ENCODE peak calls at places on chromosomes 11 and 22, in eight cellular contexts. One of them, this sample, is unnamed.

GRCh38 chr11:134532921-134533421 is 120.9 kb upstream of the B3GAT1 start:
- DNase-seq in RWPE1: no peak
- DNase-seq in T47D: peak
- DNase-seq in NCI-H345: no peak
- DNase-seq in activated CD4-positive, alpha-beta T cell treated with anti-CD3 and anti-CD28 coated beads for 48 hours: no peak
- DNase-seq in stimulated activated CD4-positive, alpha-beta T cell treated with anti-CD3 and anti-CD28 coated beads, Interleukin-1b, Interleukin-23, amount 100 ng/mL, for 24 hours: no peak
- DNase-seq in T-helper 17 cell: no peak
- DNase-seq in fibroblast of pulmonary artery: no peak
- DNase-seq in this sample: no peak

GRCh38 chr11:105000797-105001196 is 22.2 kb downstream of the CASP5 start:
- DNase-seq in RWPE1: no peak
- DNase-seq in T47D: peak
- DNase-seq in NCI-H345: no peak
- DNase-seq in activated CD4-positive, alpha-beta T cell treated with anti-CD3 and anti-CD28 coated beads for 48 hours: peak
- DNase-seq in stimulated activated CD4-positive, alpha-beta T cell treated with anti-CD3 and anti-CD28 coated beads, Interleukin-1b, Interleukin-23, amount 100 ng/mL, for 24 hours: peak
- DNase-seq in T-helper 17 cell: peak
- DNase-seq in fibroblast of pulmonary artery: no peak
- DNase-seq in this sample: no peak

GRCh38 chr11:1878134-1879031 is 13.3 kb downstream of the PRR33 start:
- DNase-seq in RWPE1: no peak
- DNase-seq in T47D: no peak
- DNase-seq in NCI-H345: no peak
- DNase-seq in activated CD4-positive, alpha-beta T cell treated with anti-CD3 and anti-CD28 coated beads for 48 hours: peak
- DNase-seq in stimulated activated CD4-positive, alpha-beta T cell treated with anti-CD3 and anti-CD28 coated beads, Interleukin-1b, Interleukin-23, amount 100 ng/mL, for 24 hours: no peak
- DNase-seq in T-helper 17 cell: no peak
- DNase-seq in fibroblast of pulmonary artery: no peak
- DNase-seq in this sample: no peak

GRCh38 chr11:61757213-61757862 is 4.9 kb downstream of the MYRF start:
- DNase-seq in RWPE1: no peak
- DNase-seq in T47D: no peak
- DNase-seq in NCI-H345: no peak
- DNase-seq in activated CD4-positive, alpha-beta T cell treated with anti-CD3 and anti-CD28 coated beads for 48 hours: no peak
- DNase-seq in stimulated activated CD4-positive, alpha-beta T cell treated with anti-CD3 and anti-CD28 coated beads, Interleukin-1b, Interleukin-23, amount 100 ng/mL, for 24 hours: no peak
- DNase-seq in T-helper 17 cell: no peak
- DNase-seq in fibroblast of pulmonary artery: no peak
- DNase-seq in this sample: no peak

GRCh38 chr11:120819003-120819402 is 204.9 kb upstream of the TBCEL start:
- DNase-seq in RWPE1: no peak
- DNase-seq in T47D: peak
- DNase-seq in NCI-H345: no peak
- DNase-seq in activated CD4-positive, alpha-beta T cell treated with anti-CD3 and anti-CD28 coated beads for 48 hours: no peak
- DNase-seq in stimulated activated CD4-positive, alpha-beta T cell treated with anti-CD3 and anti-CD28 coated beads, Interleukin-1b, Interleukin-23, amount 100 ng/mL, for 24 hours: no peak
- DNase-seq in T-helper 17 cell: no peak
- DNase-seq in fibroblast of pulmonary artery: no peak
- DNase-seq in this sample: no peak

GRCh38 chr22:43828711-43829447 is 16.8 kb upstream of the EFCAB6 start:
- DNase-seq in RWPE1: no peak
- DNase-seq in T47D: no peak
- DNase-seq in NCI-H345: no peak
- DNase-seq in activated CD4-positive, alpha-beta T cell treated with anti-CD3 and anti-CD28 coated beads for 48 hours: no peak
- DNase-seq in stimulated activated CD4-positive, alpha-beta T cell treated with anti-CD3 and anti-CD28 coated beads, Interleukin-1b, Interleukin-23, amount 100 ng/mL, for 24 hours: no peak
- DNase-seq in T-helper 17 cell: no peak
- DNase-seq in fibroblast of pulmonary artery: peak
- DNase-seq in this sample: no peak

GRCh38 chr11:84383571-84383970 is 1097.4 kb upstream of the CCDC90B start:
- DNase-seq in RWPE1: no peak
- DNase-seq in T47D: no peak
- DNase-seq in NCI-H345: no peak
- DNase-seq in activated CD4-positive, alpha-beta T cell treated with anti-CD3 and anti-CD28 coated beads for 48 hours: no peak
- DNase-seq in stimulated activated CD4-positive, alpha-beta T cell treated with anti-CD3 and anti-CD28 coated beads, Interleukin-1b, Interleukin-23, amount 100 ng/mL, for 24 hours: no peak
- DNase-seq in T-helper 17 cell: no peak
- DNase-seq in fibroblast of pulmonary artery: peak
- DNase-seq in this sample: no peak

GRCh38 chr22:39663751-39664150 is 93.2 kb downstream of the CACNA1I start:
- DNase-seq in RWPE1: no peak
- DNase-seq in T47D: peak
- DNase-seq in NCI-H345: no peak
- DNase-seq in activated CD4-positive, alpha-beta T cell treated with anti-CD3 and anti-CD28 coated beads for 48 hours: no peak
- DNase-seq in stimulated activated CD4-positive, alpha-beta T cell treated with anti-CD3 and anti-CD28 coated beads, Interleukin-1b, Interleukin-23, amount 100 ng/mL, for 24 hours: no peak
- DNase-seq in T-helper 17 cell: no peak
- DNase-seq in fibroblast of pulmonary artery: no peak
- DNase-seq in this sample: no peak

GRCh38 chr22:45019861-45020655 is 10.3 kb upstream of the PHF21B start:
- DNase-seq in RWPE1: no peak
- DNase-seq in T47D: no peak
- DNase-seq in NCI-H345: no peak
- DNase-seq in activated CD4-positive, alpha-beta T cell treated with anti-CD3 and anti-CD28 coated beads for 48 hours: no peak
- DNase-seq in stimulated activated CD4-positive, alpha-beta T cell treated with anti-CD3 and anti-CD28 coated beads, Interleukin-1b, Interleukin-23, amount 100 ng/mL, for 24 hours: no peak
- DNase-seq in T-helper 17 cell: no peak
- DNase-seq in fibroblast of pulmonary artery: no peak
- DNase-seq in this sample: no peak

GRCh38 chr11:35030716-35031213 is 108.2 kb upstream of the CD44 start:
- DNase-seq in RWPE1: peak
- DNase-seq in T47D: no peak
- DNase-seq in NCI-H345: no peak
- DNase-seq in activated CD4-positive, alpha-beta T cell treated with anti-CD3 and anti-CD28 coated beads for 48 hours: peak
- DNase-seq in stimulated activated CD4-positive, alpha-beta T cell treated with anti-CD3 and anti-CD28 coated beads, Interleukin-1b, Interleukin-23, amount 100 ng/mL, for 24 hours: no peak
- DNase-seq in T-helper 17 cell: no peak
- DNase-seq in fibroblast of pulmonary artery: peak
- DNase-seq in this sample: peak

GRCh38 chr22:49689255-49689770 is 138.4 kb downstream of the BRD1 start:
- DNase-seq in RWPE1: no peak
- DNase-seq in T47D: no peak
- DNase-seq in NCI-H345: no peak
- DNase-seq in activated CD4-positive, alpha-beta T cell treated with anti-CD3 and anti-CD28 coated beads for 48 hours: no peak
- DNase-seq in stimulated activated CD4-positive, alpha-beta T cell treated with anti-CD3 and anti-CD28 coated beads, Interleukin-1b, Interleukin-23, amount 100 ng/mL, for 24 hours: no peak
- DNase-seq in T-helper 17 cell: no peak
- DNase-seq in fibroblast of pulmonary artery: no peak
- DNase-seq in this sample: no peak

GRCh38 chr22:30872282-30873041 is 96.1 kb downstream of the MORC2 start:
- DNase-seq in RWPE1: no peak
- DNase-seq in T47D: no peak
- DNase-seq in NCI-H345: no peak
- DNase-seq in activated CD4-positive, alpha-beta T cell treated with anti-CD3 and anti-CD28 coated beads for 48 hours: no peak
- DNase-seq in stimulated activated CD4-positive, alpha-beta T cell treated with anti-CD3 and anti-CD28 coated beads, Interleukin-1b, Interleukin-23, amount 100 ng/mL, for 24 hours: no peak
- DNase-seq in T-helper 17 cell: no peak
- DNase-seq in fibroblast of pulmonary artery: no peak
- DNase-seq in this sample: no peak

GRCh38 chr11:17221968-17222367 is 14.2 kb upstream of the PIK3C2A start:
- DNase-seq in RWPE1: no peak
- DNase-seq in T47D: no peak
- DNase-seq in NCI-H345: no peak
- DNase-seq in activated CD4-positive, alpha-beta T cell treated with anti-CD3 and anti-CD28 coated beads for 48 hours: no peak
- DNase-seq in stimulated activated CD4-positive, alpha-beta T cell treated with anti-CD3 and anti-CD28 coated beads, Interleukin-1b, Interleukin-23, amount 100 ng/mL, for 24 hours: no peak
- DNase-seq in T-helper 17 cell: no peak
- DNase-seq in fibroblast of pulmonary artery: peak
- DNase-seq in this sample: no peak

GRCh38 chr11:110303414-110303826 is 7.0 kb upstream of the RDX start:
- DNase-seq in RWPE1: no peak
- DNase-seq in T47D: no peak
- DNase-seq in NCI-H345: peak
- DNase-seq in activated CD4-positive, alpha-beta T cell treated with anti-CD3 and anti-CD28 coated beads for 48 hours: no peak
- DNase-seq in stimulated activated CD4-positive, alpha-beta T cell treated with anti-CD3 and anti-CD28 coated beads, Interleukin-1b, Interleukin-23, amount 100 ng/mL, for 24 hours: no peak
- DNase-seq in T-helper 17 cell: no peak
- DNase-seq in fibroblast of pulmonary artery: no peak
- DNase-seq in this sample: no peak

GRCh38 chr11:130146797-130147196 is 12.8 kb upstream of the ST14 start:
- DNase-seq in RWPE1: no peak
- DNase-seq in T47D: no peak
- DNase-seq in NCI-H345: no peak
- DNase-seq in activated CD4-positive, alpha-beta T cell treated with anti-CD3 and anti-CD28 coated beads for 48 hours: no peak
- DNase-seq in stimulated activated CD4-positive, alpha-beta T cell treated with anti-CD3 and anti-CD28 coated beads, Interleukin-1b, Interleukin-23, amount 100 ng/mL, for 24 hours: no peak
- DNase-seq in T-helper 17 cell: no peak
- DNase-seq in fibroblast of pulmonary artery: no peak
- DNase-seq in this sample: no peak

GRCh38 chr11:6260207-6260726 is 629 bp downstream of the CCKBR start:
- DNase-seq in RWPE1: no peak
- DNase-seq in T47D: no peak
- DNase-seq in NCI-H345: no peak
- DNase-seq in activated CD4-positive, alpha-beta T cell treated with anti-CD3 and anti-CD28 coated beads for 48 hours: no peak
- DNase-seq in stimulated activated CD4-positive, alpha-beta T cell treated with anti-CD3 and anti-CD28 coated beads, Interleukin-1b, Interleukin-23, amount 100 ng/mL, for 24 hours: no peak
- DNase-seq in T-helper 17 cell: no peak
- DNase-seq in fibroblast of pulmonary artery: no peak
- DNase-seq in this sample: no peak

GRCh38 chr11:62514151-62514550 is 32.5 kb downstream of the AHNAK start:
- DNase-seq in RWPE1: no peak
- DNase-seq in T47D: no peak
- DNase-seq in NCI-H345: no peak
- DNase-seq in activated CD4-positive, alpha-beta T cell treated with anti-CD3 and anti-CD28 coated beads for 48 hours: no peak
- DNase-seq in stimulated activated CD4-positive, alpha-beta T cell treated with anti-CD3 and anti-CD28 coated beads, Interleukin-1b, Interleukin-23, amount 100 ng/mL, for 24 hours: no peak
- DNase-seq in T-helper 17 cell: no peak
- DNase-seq in fibroblast of pulmonary artery: no peak
- DNase-seq in this sample: no peak

GRCh38 chr22:22731374-22731676 is 86.9 kb downstream of the GGTLC2 start:
- DNase-seq in RWPE1: no peak
- DNase-seq in T47D: no peak
- DNase-seq in NCI-H345: no peak
- DNase-seq in activated CD4-positive, alpha-beta T cell treated with anti-CD3 and anti-CD28 coated beads for 48 hours: no peak
- DNase-seq in stimulated activated CD4-positive, alpha-beta T cell treated with anti-CD3 and anti-CD28 coated beads, Interleukin-1b, Interleukin-23, amount 100 ng/mL, for 24 hours: no peak
- DNase-seq in T-helper 17 cell: no peak
- DNase-seq in fibroblast of pulmonary artery: no peak
- DNase-seq in this sample: no peak

GRCh38 chr11:7595016-7595869 is 78.1 kb downstream of the CYB5R2 start:
- DNase-seq in RWPE1: no peak
- DNase-seq in T47D: peak
- DNase-seq in NCI-H345: peak
- DNase-seq in activated CD4-positive, alpha-beta T cell treated with anti-CD3 and anti-CD28 coated beads for 48 hours: no peak
- DNase-seq in stimulated activated CD4-positive, alpha-beta T cell treated with anti-CD3 and anti-CD28 coated beads, Interleukin-1b, Interleukin-23, amount 100 ng/mL, for 24 hours: no peak
- DNase-seq in T-helper 17 cell: no peak
- DNase-seq in fibroblast of pulmonary artery: no peak
- DNase-seq in this sample: no peak

GRCh38 chr22:29702931-29703594 is 16.7 kb upstream of the CABP7 start:
- DNase-seq in RWPE1: no peak
- DNase-seq in T47D: no peak
- DNase-seq in NCI-H345: peak
- DNase-seq in activated CD4-positive, alpha-beta T cell treated with anti-CD3 and anti-CD28 coated beads for 48 hours: no peak
- DNase-seq in stimulated activated CD4-positive, alpha-beta T cell treated with anti-CD3 and anti-CD28 coated beads, Interleukin-1b, Interleukin-23, amount 100 ng/mL, for 24 hours: no peak
- DNase-seq in T-helper 17 cell: no peak
- DNase-seq in fibroblast of pulmonary artery: no peak
- DNase-seq in this sample: no peak

GRCh38 chr22:29762263-29762662 is 4.5 kb downstream of the ZMAT5 start:
- DNase-seq in RWPE1: no peak
- DNase-seq in T47D: no peak
- DNase-seq in NCI-H345: no peak
- DNase-seq in activated CD4-positive, alpha-beta T cell treated with anti-CD3 and anti-CD28 coated beads for 48 hours: no peak
- DNase-seq in stimulated activated CD4-positive, alpha-beta T cell treated with anti-CD3 and anti-CD28 coated beads, Interleukin-1b, Interleukin-23, amount 100 ng/mL, for 24 hours: no peak
- DNase-seq in T-helper 17 cell: no peak
- DNase-seq in fibroblast of pulmonary artery: no peak
- DNase-seq in this sample: no peak

GRCh38 chr11:45777127-45777969 is 27.6 kb upstream of the SLC35C1 start:
- DNase-seq in RWPE1: no peak
- DNase-seq in T47D: no peak
- DNase-seq in NCI-H345: no peak
- DNase-seq in activated CD4-positive, alpha-beta T cell treated with anti-CD3 and anti-CD28 coated beads for 48 hours: no peak
- DNase-seq in stimulated activated CD4-positive, alpha-beta T cell treated with anti-CD3 and anti-CD28 coated beads, Interleukin-1b, Interleukin-23, amount 100 ng/mL, for 24 hours: no peak
- DNase-seq in T-helper 17 cell: no peak
- DNase-seq in fibroblast of pulmonary artery: peak
- DNase-seq in this sample: no peak

GRCh38 chr11:120696597-120696996 is 185.0 kb downstream of the GRIK4 start:
- DNase-seq in RWPE1: no peak
- DNase-seq in T47D: no peak
- DNase-seq in NCI-H345: no peak
- DNase-seq in activated CD4-positive, alpha-beta T cell treated with anti-CD3 and anti-CD28 coated beads for 48 hours: no peak
- DNase-seq in stimulated activated CD4-positive, alpha-beta T cell treated with anti-CD3 and anti-CD28 coated beads, Interleukin-1b, Interleukin-23, amount 100 ng/mL, for 24 hours: no peak
- DNase-seq in T-helper 17 cell: no peak
- DNase-seq in fibroblast of pulmonary artery: no peak
- DNase-seq in this sample: no peak

GRCh38 chr11:132595711-132596111 is 936.6 kb downstream of the OPCML start:
- DNase-seq in RWPE1: no peak
- DNase-seq in T47D: no peak
- DNase-seq in NCI-H345: peak
- DNase-seq in activated CD4-positive, alpha-beta T cell treated with anti-CD3 and anti-CD28 coated beads for 48 hours: no peak
- DNase-seq in stimulated activated CD4-positive, alpha-beta T cell treated with anti-CD3 and anti-CD28 coated beads, Interleukin-1b, Interleukin-23, amount 100 ng/mL, for 24 hours: no peak
- DNase-seq in T-helper 17 cell: no peak
- DNase-seq in fibroblast of pulmonary artery: peak
- DNase-seq in this sample: no peak

GRCh38 chr11:12163181-12163841 is 52.9 kb downstream of the MICAL2 start:
- DNase-seq in RWPE1: no peak
- DNase-seq in T47D: no peak
- DNase-seq in NCI-H345: no peak
- DNase-seq in activated CD4-positive, alpha-beta T cell treated with anti-CD3 and anti-CD28 coated beads for 48 hours: no peak
- DNase-seq in stimulated activated CD4-positive, alpha-beta T cell treated with anti-CD3 and anti-CD28 coated beads, Interleukin-1b, Interleukin-23, amount 100 ng/mL, for 24 hours: no peak
- DNase-seq in T-helper 17 cell: no peak
- DNase-seq in fibroblast of pulmonary artery: peak
- DNase-seq in this sample: no peak

GRCh38 chr11:27317751-27318150 is 45.3 kb downstream of the CCDC34 start:
- DNase-seq in RWPE1: peak
- DNase-seq in T47D: no peak
- DNase-seq in NCI-H345: no peak
- DNase-seq in activated CD4-positive, alpha-beta T cell treated with anti-CD3 and anti-CD28 coated beads for 48 hours: no peak
- DNase-seq in stimulated activated CD4-positive, alpha-beta T cell treated with anti-CD3 and anti-CD28 coated beads, Interleukin-1b, Interleukin-23, amount 100 ng/mL, for 24 hours: no peak
- DNase-seq in T-helper 17 cell: no peak
- DNase-seq in fibroblast of pulmonary artery: peak
- DNase-seq in this sample: no peak

GRCh38 chr11:8917157-8917820 is 6.3 kb downstream of the AKIP1 start:
- DNase-seq in RWPE1: peak
- DNase-seq in T47D: peak
- DNase-seq in NCI-H345: no peak
- DNase-seq in activated CD4-positive, alpha-beta T cell treated with anti-CD3 and anti-CD28 coated beads for 48 hours: no peak
- DNase-seq in stimulated activated CD4-positive, alpha-beta T cell treated with anti-CD3 and anti-CD28 coated beads, Interleukin-1b, Interleukin-23, amount 100 ng/mL, for 24 hours: no peak
- DNase-seq in T-helper 17 cell: no peak
- DNase-seq in fibroblast of pulmonary artery: peak
- DNase-seq in this sample: peak

GRCh38 chr11:113110046-113110445 is 148.8 kb downstream of the NCAM1 start:
- DNase-seq in RWPE1: no peak
- DNase-seq in T47D: no peak
- DNase-seq in NCI-H345: no peak
- DNase-seq in activated CD4-positive, alpha-beta T cell treated with anti-CD3 and anti-CD28 coated beads for 48 hours: no peak
- DNase-seq in stimulated activated CD4-positive, alpha-beta T cell treated with anti-CD3 and anti-CD28 coated beads, Interleukin-1b, Interleukin-23, amount 100 ng/mL, for 24 hours: no peak
- DNase-seq in T-helper 17 cell: no peak
- DNase-seq in fibroblast of pulmonary artery: no peak
- DNase-seq in this sample: no peak

GRCh38 chr11:13238879-13239514 is 38.6 kb upstream of the BMAL1 start:
- DNase-seq in RWPE1: peak
- DNase-seq in T47D: peak
- DNase-seq in NCI-H345: no peak
- DNase-seq in activated CD4-positive, alpha-beta T cell treated with anti-CD3 and anti-CD28 coated beads for 48 hours: peak
- DNase-seq in stimulated activated CD4-positive, alpha-beta T cell treated with anti-CD3 and anti-CD28 coated beads, Interleukin-1b, Interleukin-23, amount 100 ng/mL, for 24 hours: peak
- DNase-seq in T-helper 17 cell: peak
- DNase-seq in fibroblast of pulmonary artery: peak
- DNase-seq in this sample: no peak

GRCh38 chr11:2562181-2562581 is 117.4 kb downstream of the KCNQ1 start:
- DNase-seq in RWPE1: no peak
- DNase-seq in T47D: no peak
- DNase-seq in NCI-H345: no peak
- DNase-seq in activated CD4-positive, alpha-beta T cell treated with anti-CD3 and anti-CD28 coated beads for 48 hours: no peak
- DNase-seq in stimulated activated CD4-positive, alpha-beta T cell treated with anti-CD3 and anti-CD28 coated beads, Interleukin-1b, Interleukin-23, amount 100 ng/mL, for 24 hours: no peak
- DNase-seq in T-helper 17 cell: no peak
- DNase-seq in fibroblast of pulmonary artery: no peak
- DNase-seq in this sample: no peak

GRCh38 chr11:132158091-132158490 is 787.7 kb downstream of the NTM start:
- DNase-seq in RWPE1: peak
- DNase-seq in T47D: peak
- DNase-seq in NCI-H345: peak
- DNase-seq in activated CD4-positive, alpha-beta T cell treated with anti-CD3 and anti-CD28 coated beads for 48 hours: no peak
- DNase-seq in stimulated activated CD4-positive, alpha-beta T cell treated with anti-CD3 and anti-CD28 coated beads, Interleukin-1b, Interleukin-23, amount 100 ng/mL, for 24 hours: no peak
- DNase-seq in T-helper 17 cell: no peak
- DNase-seq in fibroblast of pulmonary artery: peak
- DNase-seq in this sample: no peak

GRCh38 chr22:27060188-27060587 is 402.8 kb downstream of the MIAT start:
- DNase-seq in RWPE1: no peak
- DNase-seq in T47D: no peak
- DNase-seq in NCI-H345: no peak
- DNase-seq in activated CD4-positive, alpha-beta T cell treated with anti-CD3 and anti-CD28 coated beads for 48 hours: no peak
- DNase-seq in stimulated activated CD4-positive, alpha-beta T cell treated with anti-CD3 and anti-CD28 coated beads, Interleukin-1b, Interleukin-23, amount 100 ng/mL, for 24 hours: no peak
- DNase-seq in T-helper 17 cell: no peak
- DNase-seq in fibroblast of pulmonary artery: no peak
- DNase-seq in this sample: no peak

GRCh38 chr11:45021692-45022130 is 71.0 kb upstream of the TP53I11 start:
- DNase-seq in RWPE1: no peak
- DNase-seq in T47D: no peak
- DNase-seq in NCI-H345: no peak
- DNase-seq in activated CD4-positive, alpha-beta T cell treated with anti-CD3 and anti-CD28 coated beads for 48 hours: no peak
- DNase-seq in stimulated activated CD4-positive, alpha-beta T cell treated with anti-CD3 and anti-CD28 coated beads, Interleukin-1b, Interleukin-23, amount 100 ng/mL, for 24 hours: no peak
- DNase-seq in T-helper 17 cell: no peak
- DNase-seq in fibroblast of pulmonary artery: peak
- DNase-seq in this sample: no peak